ENCODE peak calls at places on chromosome 13, in seven cellular contexts. One of them, this sample, is unnamed.
A peak's percentile ranks its signal among the peaks of the same experiment; 100 is the strongest.

GRCh38 chr13:45519473-45519872 is 54.7 kb downstream of the COG3 start:
- DNase-seq in right lobe of liver: no peak
- DNase-seq in GM12864: no peak
- DNase-seq in fibroblast of pulmonary artery: no peak
- DNase-seq in pulmonary artery endothelial cell: no peak
- DNase-seq in GM03348: no peak
- DNase-seq in ACHN: no peak
- DNase-seq in this sample: no peak

GRCh38 chr13:84191199-84191598 is 308.9 kb upstream of the SLITRK1 start:
- DNase-seq in right lobe of liver: no peak
- DNase-seq in GM12864: no peak
- DNase-seq in fibroblast of pulmonary artery: peak; percentile 10
- DNase-seq in pulmonary artery endothelial cell: no peak
- DNase-seq in GM03348: no peak
- DNase-seq in ACHN: no peak
- DNase-seq in this sample: no peak

GRCh38 chr13:41960195-41960699 is 662 bp downstream of the VWA8 start:
- DNase-seq in right lobe of liver: no peak
- DNase-seq in GM12864: no peak
- DNase-seq in fibroblast of pulmonary artery: peak; percentile 29
- DNase-seq in pulmonary artery endothelial cell: no peak
- DNase-seq in GM03348: peak; percentile 56
- DNase-seq in ACHN: peak; percentile 32
- DNase-seq in this sample: peak; percentile 34

GRCh38 chr13:36919833-36920611 is at the start of gene SMAD9:
- DNase-seq in right lobe of liver: peak; percentile 77
- DNase-seq in GM12864: no peak
- DNase-seq in fibroblast of pulmonary artery: peak; percentile 73
- DNase-seq in pulmonary artery endothelial cell: peak; percentile 20
- DNase-seq in GM03348: peak; percentile 85
- DNase-seq in ACHN: peak; percentile 41
- DNase-seq in this sample: peak; percentile 24

GRCh38 chr13:42380420-42381164 is 108.6 kb downstream of the AKAP11 start:
- DNase-seq in right lobe of liver: no peak
- DNase-seq in GM12864: peak; percentile 82
- DNase-seq in fibroblast of pulmonary artery: no peak
- DNase-seq in pulmonary artery endothelial cell: no peak
- DNase-seq in GM03348: no peak
- DNase-seq in ACHN: no peak
- DNase-seq in this sample: no peak

GRCh38 chr13:75505966-75506365 is 24.0 kb upstream of the TBC1D4 start:
- DNase-seq in right lobe of liver: no peak
- DNase-seq in GM12864: no peak
- DNase-seq in fibroblast of pulmonary artery: no peak
- DNase-seq in pulmonary artery endothelial cell: no peak
- DNase-seq in GM03348: no peak
- DNase-seq in ACHN: no peak
- DNase-seq in this sample: no peak

GRCh38 chr13:47337781-47338507 is 441.1 kb upstream of the HTR2A start:
- DNase-seq in right lobe of liver: no peak
- DNase-seq in GM12864: no peak
- DNase-seq in fibroblast of pulmonary artery: peak; percentile 58
- DNase-seq in pulmonary artery endothelial cell: no peak
- DNase-seq in GM03348: peak; percentile 34
- DNase-seq in ACHN: no peak
- DNase-seq in this sample: no peak

GRCh38 chr13:40480012-40480914 is 186.2 kb downstream of the FOXO1 start:
- DNase-seq in right lobe of liver: no peak
- DNase-seq in GM12864: no peak
- DNase-seq in fibroblast of pulmonary artery: no peak
- DNase-seq in pulmonary artery endothelial cell: no peak
- DNase-seq in GM03348: no peak
- DNase-seq in ACHN: no peak
- DNase-seq in this sample: no peak

GRCh38 chr13:36157475-36157874 is 26.3 kb upstream of the DCLK1 start:
- DNase-seq in right lobe of liver: no peak
- DNase-seq in GM12864: no peak
- DNase-seq in fibroblast of pulmonary artery: no peak
- DNase-seq in pulmonary artery endothelial cell: no peak
- DNase-seq in GM03348: no peak
- DNase-seq in ACHN: no peak
- DNase-seq in this sample: no peak

GRCh38 chr13:64774915-64775314 is 2455.2 kb downstream of the PCDH9 start:
- DNase-seq in right lobe of liver: no peak
- DNase-seq in GM12864: no peak
- DNase-seq in fibroblast of pulmonary artery: no peak
- DNase-seq in pulmonary artery endothelial cell: no peak
- DNase-seq in GM03348: no peak
- DNase-seq in ACHN: no peak
- DNase-seq in this sample: no peak

GRCh38 chr13:40220299-40220935 is 446.0 kb downstream of the FOXO1 start:
- DNase-seq in right lobe of liver: no peak
- DNase-seq in GM12864: no peak
- DNase-seq in fibroblast of pulmonary artery: peak; percentile 48
- DNase-seq in pulmonary artery endothelial cell: no peak
- DNase-seq in GM03348: no peak
- DNase-seq in ACHN: no peak
- DNase-seq in this sample: no peak